ENCODE peak calls at places on chromosomes 4 and X, in ten cellular contexts. One of them, this sample, is unnamed.

GRCh38 chr4:85825937-85826678 is 351.2 kb downstream of the ARHGAP24 start:
- DNase-seq in COR-L47: peak; percentile 35
- DNase-seq in fibroblast of the aortic adventitia: peak; percentile 59
- DNase-seq in left colon: peak; percentile 26
- DNase-seq in AG08395: peak; percentile 52
- DNase-seq in NCI-H2029 treated with DMSO at 0.1 percent for 48 hours: peak; percentile 9
- DNase-seq in MM.1S: peak; percentile 67
- DNase-seq in stimulated activated naive CD8-positive, alpha-beta T cell treated with anti-CD3 and anti-CD28 coated beads, Interleukin-15, Interleukin-2, amounts not matched to agents 100 U/mL and 50 U/mL, for 24 hours: no peak
- DNase-seq in lower lobe of right lung: no peak
- DNase-seq in cardiac fibroblast: peak; percentile 67
- DNase-seq in this sample: peak; percentile 89

GRCh38 chr4:173211222-173211621 is 42.6 kb downstream of the GALNT7 start:
- DNase-seq in NCI-H2029 treated with DMSO at 0.1 percent for 48 hours: peak; percentile 32
- DNase-seq in lower lobe of right lung: no peak
- DNase-seq in MM.1S: no peak
- DNase-seq in left colon: no peak
- DNase-seq in COR-L47: no peak
- DNase-seq in stimulated activated naive CD8-positive, alpha-beta T cell treated with anti-CD3 and anti-CD28 coated beads, Interleukin-15, Interleukin-2, amounts not matched to agents 100 U/mL and 50 U/mL, for 24 hours: no peak
- DNase-seq in cardiac fibroblast: no peak
- DNase-seq in AG08395: no peak
- DNase-seq in fibroblast of the aortic adventitia: no peak
- DNase-seq in this sample: peak; percentile 30

GRCh38 chrX:52839137-52839536 is 28.1 kb downstream of the XAGE5 start:
- DNase-seq in cardiac fibroblast: no peak
- DNase-seq in stimulated activated naive CD8-positive, alpha-beta T cell treated with anti-CD3 and anti-CD28 coated beads, Interleukin-15, Interleukin-2, amounts not matched to agents 100 U/mL and 50 U/mL, for 24 hours: no peak
- DNase-seq in fibroblast of the aortic adventitia: no peak
- DNase-seq in lower lobe of right lung: no peak
- DNase-seq in COR-L47: no peak
- DNase-seq in left colon: no peak
- DNase-seq in AG08395: no peak
- DNase-seq in MM.1S: peak; percentile 8
- DNase-seq in NCI-H2029 treated with DMSO at 0.1 percent for 48 hours: no peak
- DNase-seq in this sample: no peak

GRCh38 chr4:76197971-76198410 is 15.6 kb downstream of the SCARB2 start:
- DNase-seq in left colon: peak; percentile 61
- DNase-seq in lower lobe of right lung: peak; percentile 59
- DNase-seq in cardiac fibroblast: peak; percentile 70
- DNase-seq in COR-L47: peak; percentile 75
- DNase-seq in AG08395: peak; percentile 50
- DNase-seq in fibroblast of the aortic adventitia: peak; percentile 69
- DNase-seq in MM.1S: peak; percentile 78
- DNase-seq in NCI-H2029 treated with DMSO at 0.1 percent for 48 hours: peak; percentile 96
- DNase-seq in stimulated activated naive CD8-positive, alpha-beta T cell treated with anti-CD3 and anti-CD28 coated beads, Interleukin-15, Interleukin-2, amounts not matched to agents 100 U/mL and 50 U/mL, for 24 hours: peak; percentile 39
- DNase-seq in this sample: no peak

GRCh38 chr4:8831221-8832129 is 40.2 kb downstream of the HMX1 start:
- DNase-seq in MM.1S: no peak
- DNase-seq in cardiac fibroblast: no peak
- DNase-seq in left colon: no peak
- DNase-seq in COR-L47: no peak
- DNase-seq in fibroblast of the aortic adventitia: no peak
- DNase-seq in stimulated activated naive CD8-positive, alpha-beta T cell treated with anti-CD3 and anti-CD28 coated beads, Interleukin-15, Interleukin-2, amounts not matched to agents 100 U/mL and 50 U/mL, for 24 hours: no peak
- DNase-seq in AG08395: no peak
- DNase-seq in NCI-H2029 treated with DMSO at 0.1 percent for 48 hours: no peak
- DNase-seq in lower lobe of right lung: peak; percentile 31
- DNase-seq in this sample: no peak

GRCh38 chr4:87240341-87240740 is 19.9 kb upstream of the KLHL8 start:
- DNase-seq in AG08395: no peak
- DNase-seq in fibroblast of the aortic adventitia: no peak
- DNase-seq in cardiac fibroblast: no peak
- DNase-seq in NCI-H2029 treated with DMSO at 0.1 percent for 48 hours: peak; percentile 46
- DNase-seq in lower lobe of right lung: no peak
- DNase-seq in stimulated activated naive CD8-positive, alpha-beta T cell treated with anti-CD3 and anti-CD28 coated beads, Interleukin-15, Interleukin-2, amounts not matched to agents 100 U/mL and 50 U/mL, for 24 hours: no peak
- DNase-seq in left colon: no peak
- DNase-seq in MM.1S: no peak
- DNase-seq in COR-L47: peak; percentile 43
- DNase-seq in this sample: peak; percentile 24

GRCh38 chrX:150225266-150225665 is 137.9 kb upstream of the MAMLD1 start:
- DNase-seq in left colon: no peak
- DNase-seq in MM.1S: no peak
- DNase-seq in cardiac fibroblast: no peak
- DNase-seq in fibroblast of the aortic adventitia: no peak
- DNase-seq in AG08395: no peak
- DNase-seq in stimulated activated naive CD8-positive, alpha-beta T cell treated with anti-CD3 and anti-CD28 coated beads, Interleukin-15, Interleukin-2, amounts not matched to agents 100 U/mL and 50 U/mL, for 24 hours: no peak
- DNase-seq in lower lobe of right lung: no peak
- DNase-seq in NCI-H2029 treated with DMSO at 0.1 percent for 48 hours: no peak
- DNase-seq in COR-L47: no peak
- DNase-seq in this sample: no peak

GRCh38 chrX:13835825-13836224 is 18.9 kb upstream of the GPM6B start:
- DNase-seq in MM.1S: peak; percentile 79
- DNase-seq in AG08395: no peak
- DNase-seq in cardiac fibroblast: no peak
- DNase-seq in lower lobe of right lung: no peak
- DNase-seq in fibroblast of the aortic adventitia: no peak
- DNase-seq in left colon: no peak
- DNase-seq in COR-L47: no peak
- DNase-seq in stimulated activated naive CD8-positive, alpha-beta T cell treated with anti-CD3 and anti-CD28 coated beads, Interleukin-15, Interleukin-2, amounts not matched to agents 100 U/mL and 50 U/mL, for 24 hours: no peak
- DNase-seq in NCI-H2029 treated with DMSO at 0.1 percent for 48 hours: no peak
- DNase-seq in this sample: no peak

GRCh38 chr4:73528171-73528570 is 46.6 kb downstream of the AFM start:
- DNase-seq in AG08395: no peak
- DNase-seq in COR-L47: no peak
- DNase-seq in MM.1S: no peak
- DNase-seq in stimulated activated naive CD8-positive, alpha-beta T cell treated with anti-CD3 and anti-CD28 coated beads, Interleukin-15, Interleukin-2, amounts not matched to agents 100 U/mL and 50 U/mL, for 24 hours: no peak
- DNase-seq in fibroblast of the aortic adventitia: peak; percentile 55
- DNase-seq in left colon: no peak
- DNase-seq in lower lobe of right lung: no peak
- DNase-seq in cardiac fibroblast: peak; percentile 16
- DNase-seq in NCI-H2029 treated with DMSO at 0.1 percent for 48 hours: no peak
- DNase-seq in this sample: no peak

GRCh38 chr4:165325732-165326512 is 1.5 kb upstream of the MSMO1 start:
- DNase-seq in stimulated activated naive CD8-positive, alpha-beta T cell treated with anti-CD3 and anti-CD28 coated beads, Interleukin-15, Interleukin-2, amounts not matched to agents 100 U/mL and 50 U/mL, for 24 hours: peak; percentile 7
- DNase-seq in NCI-H2029 treated with DMSO at 0.1 percent for 48 hours: no peak
- DNase-seq in lower lobe of right lung: no peak
- DNase-seq in left colon: no peak
- DNase-seq in cardiac fibroblast: peak; percentile 75
- DNase-seq in AG08395: peak; percentile 48
- DNase-seq in COR-L47: no peak
- DNase-seq in fibroblast of the aortic adventitia: peak; percentile 77
- DNase-seq in MM.1S: peak; percentile 31
- DNase-seq in this sample: peak; percentile 86

GRCh38 chr4:137545461-137545861 is 13.2 kb upstream of the PCDH18 start:
- DNase-seq in cardiac fibroblast: peak; percentile 75
- DNase-seq in stimulated activated naive CD8-positive, alpha-beta T cell treated with anti-CD3 and anti-CD28 coated beads, Interleukin-15, Interleukin-2, amounts not matched to agents 100 U/mL and 50 U/mL, for 24 hours: no peak
- DNase-seq in left colon: no peak
- DNase-seq in NCI-H2029 treated with DMSO at 0.1 percent for 48 hours: no peak
- DNase-seq in lower lobe of right lung: no peak
- DNase-seq in fibroblast of the aortic adventitia: peak; percentile 87
- DNase-seq in MM.1S: no peak
- DNase-seq in COR-L47: peak; percentile 12
- DNase-seq in AG08395: peak; percentile 84
- DNase-seq in this sample: no peak